ENCODE peak calls at places on chromosome 7, in six cellular contexts. A, P, V, O, C and D are unnamed samples.
A peak's percentile ranks its signal among the peaks of the same experiment; 100 is the strongest.

GRCh38 chr7:87463982-87464381 is 11.5 kb downstream of the ABCB4 start:
- DNase-seq in A (no peak), P (no peak), V (no peak), O (no peak), C (no peak), D (no peak)

GRCh38 chr7:2474813-2475677 is 1.2 kb downstream of the GRIFIN start:
- DNase-seq in A (no peak), P (no peak), V (no peak), O (no peak), C (no peak), D (no peak)

GRCh38 chr7:44847509-44847919 is 373 bp downstream of the H2AZ2 start:
- DNase-seq in A (peak; percentile 90), P (peak; percentile 86), V (no peak), O (peak; percentile 91), C (no peak), D (peak; percentile 84)

GRCh38 chr7:149856-150636 is 42.3 kb upstream of the FAM20C start:
- DNase-seq in A (peak; percentile 58), P (peak; percentile 66), V (no peak), O (no peak), C (peak; percentile 22), D (no peak)

GRCh38 chr7:102236592-102237287 is 49.9 kb upstream of the SH2B2 start:
- DNase-seq in A (peak; percentile 66), P (peak; percentile 48), V (peak; percentile 34), O (no peak), C (no peak), D (peak; percentile 61)

GRCh38 chr7:107943018-107943417 is 52.0 kb downstream of the DLD start:
- DNase-seq in A (no peak), P (no peak), V (no peak), O (no peak), C (no peak), D (no peak)

GRCh38 chr7:45923818-45924217 is 2.7 kb upstream of the IGFBP3 start:
- DNase-seq in A (no peak), P (no peak), V (no peak), O (no peak), C (no peak), D (no peak)

GRCh38 chr7:95582578-95583293 is 13.6 kb downstream of the PDK4 start:
- DNase-seq in A (no peak), P (no peak), V (no peak), O (no peak), C (no peak), D (no peak)

GRCh38 chr7:129739427-129739826 is 127.9 kb downstream of the NRF1 start:
- DNase-seq in A (no peak), P (no peak), V (no peak), O (no peak), C (no peak), D (no peak)

GRCh38 chr7:29370531-29371314 is 176.1 kb downstream of the CHN2 start:
- DNase-seq in A (no peak), P (no peak), V (no peak), O (no peak), C (no peak), D (no peak)

GRCh38 chr7:45100761-45101480 is 10.6 kb downstream of the TBRG4 start:
- DNase-seq in A (no peak), P (no peak), V (no peak), O (no peak), C (no peak), D (no peak)

GRCh38 chr7:32921896-32922295 is 30.3 kb upstream of the KBTBD2 start:
- DNase-seq in A (no peak), P (no peak), V (no peak), O (no peak), C (no peak), D (no peak)

GRCh38 chr7:23383225-23383624 is 84.1 kb downstream of the MALSU1 start:
- DNase-seq in A (no peak), P (no peak), V (no peak), O (no peak), C (no peak), D (no peak)

GRCh38 chr7:44263342-44264082 is 61.9 kb downstream of the CAMK2B start:
- DNase-seq in A (no peak), P (no peak), V (no peak), O (no peak), C (no peak), D (no peak)

GRCh38 chr7:106600569-106601373 is 60.2 kb downstream of the CCDC71L start:
- DNase-seq in A (no peak), P (no peak), V (no peak), O (no peak), C (no peak), D (no peak)

GRCh38 chr7:49483142-49483541 is 290.3 kb upstream of the VWC2 start:
- DNase-seq in A (no peak), P (no peak), V (no peak), O (no peak), C (no peak), D (no peak)

GRCh38 chr7:80434043-80434442 is 77.8 kb downstream of the GNAT3 start:
- DNase-seq in A (no peak), P (no peak), V (no peak), O (no peak), C (no peak), D (no peak)

GRCh38 chr7:30433082-30433481 is 45.5 kb downstream of the NOD1 start:
- DNase-seq in A (no peak), P (peak; percentile 63), V (no peak), O (no peak), C (no peak), D (no peak)

GRCh38 chr7:129782257-129783096 is 170.3 kb downstream of the UBE2H start:
- DNase-seq in A (no peak), P (no peak), V (no peak), O (no peak), C (no peak), D (no peak)

GRCh38 chr7:34062341-34062740 is 157.0 kb downstream of the BMPER start:
- DNase-seq in A (no peak), P (no peak), V (no peak), O (no peak), C (no peak), D (no peak)

GRCh38 chr7:12794722-12795302 is 107.4 kb downstream of the ARL4A start:
- DNase-seq in A (no peak), P (no peak), V (no peak), O (no peak), C (no peak), D (no peak)

GRCh38 chr7:75814407-75814947 is 871 bp upstream of the CCL24 start:
- DNase-seq in A (no peak), P (no peak), V (no peak), O (no peak), C (no peak), D (no peak)

GRCh38 chr7:22561895-22562593 is 62.1 kb upstream of the STEAP1B start:
- DNase-seq in A (peak; percentile 32), P (peak; percentile 17), V (no peak), O (no peak), C (no peak), D (no peak)

GRCh38 chr7:88597941-88598425 is 161.5 kb upstream of the ZNF804B start:
- DNase-seq in A (no peak), P (no peak), V (no peak), O (no peak), C (no peak), D (no peak)

GRCh38 chr7:125254521-125254920 is 324.9 kb upstream of the POT1 start:
- DNase-seq in A (no peak), P (no peak), V (no peak), O (no peak), C (no peak), D (no peak)